ENCODE peak calls at places on chromosomes 1 and 21, in six cellular contexts. G is iris pigment epithelial cell, C is GM03348, L is GDM1, T is renal cortical epithelial cell, Y is cardiac muscle cell. J is an unnamed sample.

GRCh38 chr1:177170756-177171535 is at the start of gene BRINP2:
- DNase-seq in C (peak), T (peak), L (no peak), Y (peak), G (peak), J (peak)

GRCh38 chr1:85454214-85454613 is 10.7 kb downstream of the DDAH1 start:
- DNase-seq in G (no peak), Y (no peak), L (no peak), T (no peak), C (no peak), J (no peak)

GRCh38 chr1:171142081-171142450 is 43.0 kb upstream of the FMO2 start:
- DNase-seq in T (peak), Y (no peak), G (peak), L (no peak), C (peak), J (no peak)

GRCh38 chr1:186915555-186915954 is 86.8 kb downstream of the PLA2G4A start:
- DNase-seq in T (no peak), G (no peak), C (no peak), L (no peak), Y (no peak), J (no peak)

GRCh38 chr1:4089421-4090175 is 189.5 kb upstream of the C1orf174 start:
- DNase-seq in G (no peak), L (no peak), Y (no peak), T (no peak), C (no peak), J (no peak)

GRCh38 chr1:225460737-225461532 is 33.1 kb upstream of the LBR start:
- DNase-seq in G (no peak), Y (no peak), L (no peak), C (no peak), T (peak), J (no peak)

GRCh38 chr1:175090775-175091174 is 23.1 kb downstream of the TNN start:
- DNase-seq in G (no peak), C (no peak), Y (no peak), L (no peak), T (no peak), J (no peak)

GRCh38 chr1:16170283-16170673 is 14.4 kb upstream of the EPHA2 start:
- DNase-seq in Y (no peak), C (no peak), L (no peak), T (no peak), G (no peak), J (no peak)

GRCh38 chr1:35563166-35563565 is 5.6 kb downstream of the NCDN start:
- DNase-seq in Y (no peak), G (no peak), C (peak), L (no peak), T (no peak), J (no peak)

GRCh38 chr1:11650331-11650991 is 3.8 kb downstream of the FBXO2 start:
- DNase-seq in T (peak), L (peak), Y (peak), G (peak), C (peak), J (no peak)

GRCh38 chr1:19661721-19662228 is 2.9 kb upstream of the HTR6 start:
- DNase-seq in G (no peak), T (peak), Y (peak), L (no peak), C (peak), J (no peak)

GRCh38 chr1:218499021-218499691 is 154.0 kb downstream of the TGFB2 start:
- DNase-seq in Y (no peak), L (no peak), T (peak), C (peak), G (peak), J (no peak)

GRCh38 chr21:41079159-41079558 is 88.8 kb upstream of the BACE2 start:
- DNase-seq in T (no peak), Y (no peak), L (no peak), C (no peak), G (no peak), J (no peak)

GRCh38 chr1:157193219-157193618 is 55.0 kb upstream of the ETV3 start:
- DNase-seq in L (no peak), Y (no peak), T (no peak), C (no peak), G (no peak), J (no peak)

J was measured in T1000.